ENCODE peak calls at places on chromosomes 11 and 22, in four cellular contexts. C is IMR-90, T is GM12878, W is K562. B is an unnamed sample.

GRCh38 chr11:33835143-33835878 is 56.6 kb downstream of the LMO2 start:
- DNase-seq in C (peak), T (peak), W (peak), B (peak)

GRCh38 chr11:65643971-65644370 is 6.1 kb downstream of the SIPA1 start:
- DNase-seq in C (no peak), T (no peak), W (peak), B (no peak)

GRCh38 chr22:27022256-27022655 is 364.9 kb downstream of the MIAT start:
- DNase-seq in C (no peak), T (no peak), W (no peak), B (no peak)

GRCh38 chr11:67349457-67349856 is 3.9 kb downstream of the POLD4 start:
- DNase-seq in C (no peak), T (no peak), W (no peak), B (no peak)

GRCh38 chr11:575324-575995 is 810 bp upstream of the PHRF1 start:
- DNase-seq in C (no peak), T (no peak), W (peak), B (no peak)

GRCh38 chr11:95147364-95147905 is 57.8 kb downstream of the ENDOD1 start:
- DNase-seq in C (peak), T (no peak), W (peak), B (peak)

GRCh38 chr11:37107415-37107814 is 509.4 kb upstream of the RAG2 start:
- DNase-seq in C (no peak), T (no peak), W (no peak), B (no peak)

GRCh38 chr11:128848815-128849455 is 18.2 kb downstream of the KCNJ1 start:
- DNase-seq in C (peak), T (no peak), W (peak), B (peak)

GRCh38 chr11:84249344-84250135 is 963.4 kb upstream of the CCDC90B start:
- DNase-seq in C (no peak), T (peak), W (no peak), B (no peak)

GRCh38 chr11:130379276-130379675 is 49.1 kb downstream of the ADAMTS8 start:
- DNase-seq in C (no peak), T (no peak), W (no peak), B (no peak)

GRCh38 chr11:76782526-76783293 is 446 bp upstream of the TSKU start:
- DNase-seq in C (peak), T (no peak), W (peak), B (peak)

GRCh38 chr22:22590136-22590891 is 31.2 kb upstream of the PRAME start:
- DNase-seq in C (no peak), T (no peak), W (no peak), B (no peak)

GRCh38 chr22:21657361-21658118 is 8.3 kb upstream of the PPIL2 start:
- DNase-seq in C (peak), T (peak), W (peak), B (peak)

GRCh38 chr22:33116846-33117547 is 58.8 kb upstream of the SYN3 start:
- DNase-seq in C (no peak), T (no peak), W (no peak), B (no peak)

GRCh38 chr11:87462171-87462570 is 424.4 kb downstream of the TMEM135 start:
- DNase-seq in C (no peak), T (no peak), W (no peak), B (no peak)

GRCh38 chr11:80958414-80958813 is 1517.6 kb upstream of the TENM4 start:
- DNase-seq in C (peak), T (no peak), W (no peak), B (no peak)

GRCh38 chr11:77089004-77089545 is 13.6 kb upstream of the OMP start:
- DNase-seq in C (no peak), T (no peak), W (no peak), B (no peak)

GRCh38 chr11:37718431-37718999 is 1120.5 kb upstream of the RAG2 start:
- DNase-seq in C (no peak), T (no peak), W (no peak), B (no peak)

GRCh38 chr11:27965559-27965958 is 142.4 kb downstream of the KIF18A start:
- DNase-seq in C (no peak), T (no peak), W (no peak), B (no peak)

GRCh38 chr11:69501891-69502860 is 20.7 kb downstream of the LINC01488 start:
- DNase-seq in C (no peak), T (no peak), W (no peak), B (peak)

GRCh38 chr11:132263875-132264274 is 893.5 kb downstream of the NTM start:
- DNase-seq in C (no peak), T (no peak), W (no peak), B (no peak)

GRCh38 chr11:84747871-84748270 is 879.3 kb downstream of the DLG2 start:
- DNase-seq in C (no peak), T (no peak), W (no peak), B (no peak)

GRCh38 chr11:92865352-92865751 is 104.1 kb upstream of the MTNR1B start:
- DNase-seq in C (peak), T (no peak), W (no peak), B (no peak)

GRCh38 chr11:93059074-93059957 is 89.9 kb downstream of the MTNR1B start:
- DNase-seq in C (peak), T (no peak), W (peak), B (no peak)

GRCh38 chr11:132414451-132414850 is 1044.0 kb downstream of the NTM start:
- DNase-seq in C (no peak), T (no peak), W (no peak), B (no peak)

GRCh38 chr22:49760280-49760629 is 67.4 kb downstream of the BRD1 start:
- DNase-seq in C (no peak), T (peak), W (no peak), B (no peak)

GRCh38 chr11:70296681-70297080 is 26.2 kb downstream of the PPFIA1 start:
- DNase-seq in C (no peak), T (no peak), W (no peak), B (no peak)

GRCh38 chr11:17811416-17811815 is 76.8 kb downstream of the KCNC1 start:
- DNase-seq in C (no peak), T (no peak), W (no peak), B (no peak)

GRCh38 chr22:46078241-46079092 is 71.9 kb upstream of the PPARA start:
- DNase-seq in C (no peak), T (no peak), W (no peak), B (peak)

GRCh38 chr22:31185056-31185455 is 25.1 kb downstream of the RNF185 start:
- DNase-seq in C (peak), T (no peak), W (no peak), B (no peak)

GRCh38 chr11:77299528-77299993 is 1.9 kb downstream of the GDPD4 start:
- DNase-seq in C (peak), T (no peak), W (peak), B (no peak)

GRCh38 chr11:45802531-45803317 is 2.2 kb upstream of the SLC35C1 start:
- DNase-seq in C (no peak), T (no peak), W (no peak), B (no peak)
- TF ChIP-seq RCOR1 in C (no peak), T (no peak), W (no peak), B (no peak)

GRCh38 chr11:117980716-117981115 is 5.5 kb upstream of the IL10RA start:
- DNase-seq in C (no peak), T (no peak), W (no peak), B (no peak)
- H2AFZ ChIP-seq in C (no peak), T (no peak), W (no peak), B (no peak)

GRCh38 chr11:96333076-96333744 is 9.8 kb downstream of the MAML2 start:
- DNase-seq in C (no peak), T (no peak), W (no peak), B (no peak)

GRCh38 chr11:96330511-96330859 is 12.5 kb downstream of the MAML2 start:
- DNase-seq in C (no peak), T (no peak), W (no peak), B (no peak)

GRCh38 chr11:96331556-96332168 is 11.3 kb downstream of the MAML2 start:
- DNase-seq in C (no peak), T (no peak), W (no peak), B (no peak)

GRCh38 chr11:96334219-96334618 is 8.8 kb downstream of the MAML2 start:
- DNase-seq in C (no peak), T (no peak), W (no peak), B (no peak)

GRCh38 chr11:96332236-96332761 is 10.7 kb downstream of the MAML2 start:
- DNase-seq in C (no peak), T (no peak), W (no peak), B (no peak)
- TF ChIP-seq RCOR1 in C (no peak), T (no peak), W (no peak), B (no peak)

DNA sequence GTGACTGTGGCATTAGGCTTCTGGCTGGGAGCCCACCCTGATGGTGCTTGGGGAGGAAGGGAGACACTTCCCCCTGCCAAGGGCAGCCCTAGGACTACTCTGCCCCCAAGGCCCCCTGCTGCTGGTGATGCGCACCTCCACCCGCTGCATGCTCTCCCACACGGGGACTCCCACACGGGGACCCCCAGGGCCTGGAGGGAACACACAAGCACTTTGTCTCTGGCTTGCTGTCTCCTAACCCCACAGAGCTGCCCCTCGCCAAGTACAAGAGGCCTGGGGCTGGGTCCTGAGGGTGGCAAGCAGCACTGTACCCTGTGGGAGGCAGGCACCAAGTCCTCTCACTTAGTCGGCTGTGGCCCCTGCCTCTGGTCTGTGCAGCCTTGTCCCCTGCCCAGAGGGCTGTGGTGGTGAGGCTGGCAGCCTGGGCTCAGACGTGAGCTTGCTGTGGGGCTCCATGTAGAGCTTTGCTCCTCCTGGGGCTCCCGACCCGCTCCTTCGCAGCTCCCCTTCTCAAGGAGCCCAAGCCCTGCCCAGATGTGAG is 7.9 kb downstream of the LRRC75B start:
- DNase-seq in C (no peak), T (no peak), W (no peak), B (no peak)
- H2AFZ ChIP-seq in C (no peak), T (no peak), W (no peak), B (no peak)

DNA sequence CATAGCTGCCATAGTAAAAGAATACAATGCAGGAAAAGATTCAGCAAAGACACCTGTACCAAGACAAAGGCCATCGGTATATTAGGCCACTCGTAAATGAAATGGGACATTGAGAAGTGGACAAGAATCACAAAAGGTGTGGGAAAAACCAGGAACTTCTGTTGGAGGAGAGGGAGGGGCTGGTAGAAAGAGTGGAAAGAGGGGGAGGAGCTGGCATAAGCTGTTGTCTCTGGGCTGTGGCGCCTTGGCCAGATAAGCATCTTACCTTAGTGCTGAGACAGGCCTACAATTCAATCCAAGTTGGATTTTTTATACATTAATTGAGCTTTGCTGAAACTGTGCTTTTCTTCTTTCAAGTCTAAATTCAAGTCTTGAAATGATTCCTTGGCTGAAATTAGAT is 37.1 kb downstream of the ZNF202 start:
- DNase-seq in C (no peak), T (no peak), W (no peak), B (peak)
- TF ChIP-seq RCOR1 in C (no peak), T (no peak), W (no peak), B (no peak)

GRCh38 chr11:44632466-44633123 is 67.1 kb downstream of the CD82 start:
- DNase-seq in C (no peak), T (no peak), W (peak), B (no peak)

GRCh38 chr11:44631831-44632230 is 66.4 kb downstream of the CD82 start:
- DNase-seq in C (no peak), T (no peak), W (no peak), B (no peak)

GRCh38 chr11:44637477-44637876 is 72.0 kb downstream of the CD82 start:
- DNase-seq in C (no peak), T (no peak), W (no peak), B (no peak)

GRCh38 chr11:44633641-44634040 is 68.2 kb downstream of the CD82 start:
- DNase-seq in C (no peak), T (no peak), W (no peak), B (peak)

DNA sequence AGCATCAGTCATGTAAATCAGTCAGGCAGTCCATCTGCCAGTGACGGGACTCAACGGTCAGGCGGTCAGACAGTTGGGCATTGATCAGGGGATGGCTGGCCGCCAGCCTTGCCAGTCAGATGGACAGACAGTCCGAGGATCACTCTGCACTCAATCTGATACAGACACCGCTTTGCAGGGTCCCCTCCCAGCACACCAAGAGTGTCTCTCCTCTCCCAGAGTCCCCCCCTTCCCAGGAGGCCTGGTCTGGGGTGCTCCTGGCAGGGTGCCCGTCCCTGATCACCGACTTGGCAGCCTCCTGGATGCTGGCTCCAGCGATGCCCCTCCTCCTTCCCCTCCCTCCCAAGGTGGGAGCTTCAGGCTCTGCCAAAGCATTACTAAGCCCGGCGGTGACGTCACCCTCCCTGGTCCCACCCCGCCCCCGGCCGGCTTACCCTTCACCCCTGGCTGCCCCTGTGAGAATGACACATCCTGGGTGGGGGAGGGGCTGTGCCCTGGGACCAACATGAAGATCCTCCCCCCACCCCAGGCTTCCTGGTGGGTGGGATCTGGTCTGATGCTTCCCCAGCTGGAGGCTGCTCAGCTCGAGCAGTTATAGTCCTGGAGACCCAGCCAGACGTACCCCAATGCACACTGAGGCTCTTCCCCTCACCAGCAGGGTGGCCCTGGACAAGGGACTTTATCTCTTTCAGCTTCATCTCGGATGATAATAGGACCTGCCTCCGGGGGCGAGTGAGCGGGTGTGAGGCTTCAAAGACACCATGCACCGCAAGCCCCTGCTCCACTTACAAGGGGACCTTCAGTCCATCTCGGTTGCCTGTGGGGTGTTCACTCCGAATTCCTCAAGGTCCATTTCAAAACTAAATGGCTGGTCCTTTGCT is 69.2 kb downstream of the CD82 start:
- DNase-seq in C (peak), T (no peak), W (peak), B (peak)
- H2AFZ ChIP-seq in C (peak), T (no peak), W (no peak), B (no peak)

DNA sequence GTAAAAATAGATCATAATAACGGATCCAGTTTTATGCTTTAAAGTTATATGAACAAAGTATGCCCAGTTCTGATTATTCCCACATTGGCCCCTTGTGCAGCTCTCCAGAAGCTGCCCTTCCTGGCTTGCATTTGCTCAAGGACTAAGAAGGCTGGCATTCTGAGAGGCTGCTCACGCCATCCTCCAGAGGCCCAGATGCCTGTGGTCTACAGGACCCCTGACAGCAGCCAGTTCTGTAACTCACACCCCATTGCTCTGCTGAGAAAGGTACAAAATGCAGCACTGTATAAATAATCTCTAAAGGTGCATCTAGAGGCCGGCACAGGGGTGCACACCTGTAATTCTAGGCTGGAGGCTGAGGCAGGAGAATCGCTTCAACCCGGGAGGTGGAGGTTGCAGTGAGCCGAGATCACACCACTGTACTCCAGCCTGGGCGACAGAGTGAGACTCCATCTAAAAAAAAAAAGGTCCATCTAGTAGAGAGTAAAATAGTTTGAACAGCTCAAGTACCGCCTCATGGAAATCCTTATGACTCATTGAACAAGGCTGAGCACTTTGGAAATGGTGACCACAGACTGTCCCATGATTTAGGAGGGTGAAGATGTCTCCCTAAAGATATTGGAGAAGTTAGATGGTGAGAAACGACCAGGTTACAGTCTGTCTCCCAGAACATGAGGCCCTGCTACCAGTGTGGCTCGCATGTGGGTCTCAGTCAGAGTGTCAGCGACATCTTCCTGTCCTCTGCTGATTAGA is 56.2 kb downstream of the KREMEN1 start:
- DNase-seq in C (peak), T (no peak), W (peak), B (no peak)
- TF ChIP-seq RCOR1 in C (no peak), T (no peak), W (no peak), B (no peak)

GRCh38 chr11:62000539-62001446 is 33.4 kb upstream of the FTH1 start:
- DNase-seq in C (no peak), T (no peak), W (no peak), B (no peak)
- H2AFZ ChIP-seq in C (no peak), T (no peak), W (no peak), B (no peak)

GRCh38 chr11:31827458-31828206 is 16.5 kb upstream of the PAX6 start:
- DNase-seq in C (peak), T (no peak), W (no peak), B (no peak)
- TF ChIP-seq RCOR1 in C (no peak), T (no peak), W (no peak), B (no peak)

B was measured in SK-N-SH.